ENCODE peak calls at places on chromosomes 3 and 15, in five cellular contexts. T is T-helper 1 cell, L is ureter, G is HCEC 1CT, Q is T1000. N is an unnamed sample.

GRCh38 chr3:114380233-114380645 is 86.4 kb downstream of the TIGIT start:
- DNase-seq in L (peak), Q (no peak), G (peak), T (no peak), N (no peak)

GRCh38 chr3:11250902-11251806 is 21.0 kb upstream of the ATG7 start:
- DNase-seq in L (no peak), Q (no peak), T (no peak), G (no peak), N (no peak)

GRCh38 chr15:72271895-72272212 is 500 bp downstream of the PARP6 start:
- DNase-seq in G (peak), Q (no peak), T (no peak), L (no peak), N (no peak)

GRCh38 chr15:74422723-74423442 is 10.9 kb downstream of the SEMA7A start:
- DNase-seq in Q (peak), T (no peak), L (no peak), G (peak), N (peak)

GRCh38 chr15:67824157-67824899 is 981 bp upstream of the SKOR1 start:
- DNase-seq in Q (no peak), L (no peak), G (no peak), T (no peak), N (no peak)

GRCh38 chr15:101657171-101657570 is 5.0 kb upstream of the TM2D3 start:
- DNase-seq in L (no peak), Q (no peak), T (no peak), G (no peak), N (no peak)

GRCh38 chr3:122974764-122975162 is 52.8 kb downstream of the SEMA5B start:
- DNase-seq in G (peak), Q (no peak), T (no peak), L (no peak), N (no peak)

GRCh38 chr15:101675796-101676582 is 23.8 kb upstream of the TM2D3 start:
- DNase-seq in G (peak), L (no peak), T (no peak), Q (no peak), N (peak)

GRCh38 chr3:114454592-114455251 is 160.9 kb downstream of the TIGIT start:
- DNase-seq in L (no peak), G (no peak), T (no peak), Q (no peak), N (no peak)

GRCh38 chr15:31382693-31383005 is 56.0 kb downstream of the KLF13 start:
- DNase-seq in L (no peak), Q (no peak), G (no peak), T (no peak), N (no peak)

GRCh38 chr3:138124188-138124587 is 8.0 kb downstream of the A4GNT start:
- DNase-seq in G (no peak), T (no peak), L (no peak), Q (no peak), N (no peak)

GRCh38 chr3:15356186-15356585 is 23.8 kb upstream of the SH3BP5 start:
- DNase-seq in T (no peak), L (no peak), G (no peak), Q (no peak), N (no peak)

GRCh38 chr3:178320481-178321352 is 215.5 kb upstream of the KCNMB2 start:
- DNase-seq in G (peak), T (no peak), L (no peak), Q (no peak), N (no peak)

GRCh38 chr15:93929375-93930094 is 301.8 kb upstream of the MCTP2 start:
- DNase-seq in L (no peak), Q (peak), T (no peak), G (no peak), N (peak)

GRCh38 chr3:128432301-128432897 is 34.3 kb downstream of the DNAJB8 start:
- DNase-seq in G (no peak), T (no peak), L (no peak), Q (no peak), N (no peak)

GRCh38 chr3:100370751-100371150 is 30.1 kb downstream of the TOMM70 start:
- DNase-seq in T (no peak), G (peak), Q (no peak), L (no peak), N (no peak)

GRCh38 chr3:185657691-185658503 is 71.8 kb downstream of the SENP2 start:
- DNase-seq in L (no peak), T (no peak), G (no peak), Q (no peak), N (no peak)

GRCh38 chr3:171508676-171509075 is 48.5 kb upstream of the TNIK start:
- DNase-seq in G (no peak), L (no peak), T (no peak), Q (no peak), N (no peak)

GRCh38 chr15:64460737-64461576 is 579 bp downstream of the ZNF609 start:
- DNase-seq in L (peak), G (peak), Q (peak), T (peak), N (peak)

GRCh38 chr3:33642806-33643205 is 75.2 kb downstream of the CLASP2 start:
- DNase-seq in L (no peak), Q (no peak), T (no peak), G (no peak), N (no peak)

GRCh38 chr3:194481103-194481502 is 5.7 kb downstream of the ATP13A3 start:
- DNase-seq in Q (no peak), G (peak), T (no peak), L (no peak), N (no peak)

GRCh38 chr3:170534232-170534631 is 51.6 kb downstream of the SLC7A14 start:
- DNase-seq in Q (no peak), T (no peak), G (no peak), L (no peak), N (no peak)

GRCh38 chr3:11596387-11596786 is 47.3 kb downstream of the VGLL4 start:
- DNase-seq in L (no peak), Q (no peak), G (no peak), T (no peak), N (no peak)

GRCh38 chr15:39651295-39651694 is 70.4 kb downstream of the THBS1 start:
- DNase-seq in Q (no peak), L (no peak), T (no peak), G (no peak), N (no peak)

GRCh38 chr3:9193211-9193610 is 56.2 kb downstream of the SRGAP3 start:
- DNase-seq in G (no peak), L (no peak), T (no peak), Q (no peak), N (no peak)

GRCh38 chr15:77454265-77454664 is 33.6 kb downstream of the HMG20A start:
- DNase-seq in T (no peak), L (no peak), Q (no peak), G (no peak), N (no peak)

GRCh38 chr3:78204977-78205376 is 1165.1 kb downstream of the ROBO2 start:
- DNase-seq in G (peak), L (no peak), Q (peak), T (no peak), N (no peak)

GRCh38 chr15:96170616-96171270 is 159.8 kb upstream of the NR2F2 start:
- DNase-seq in Q (no peak), G (no peak), L (no peak), T (no peak), N (no peak)

GRCh38 chr15:51874751-51875644 is 45.5 kb downstream of the TMOD3 start:
- DNase-seq in Q (peak), T (no peak), L (peak), G (peak), N (peak)

GRCh38 chr3:131031660-131032059 is 5.0 kb downstream of the NEK11 start:
- DNase-seq in Q (no peak), G (no peak), L (no peak), T (no peak), N (no peak)

GRCh38 chr3:127124135-127124534 is 68.8 kb upstream of the PRR23E start:
- DNase-seq in Q (no peak), T (no peak), G (no peak), L (no peak), N (no peak)

GRCh38 chr15:90839187-90840071 is 29.0 kb upstream of the FURIN start:
- DNase-seq in G (no peak), L (peak), T (no peak), Q (no peak), N (no peak)

GRCh38 chr3:23740517-23741402 is 65.0 kb upstream of the UBE2E1 start:
- DNase-seq in L (no peak), T (no peak), Q (no peak), G (peak), N (peak)

GRCh38 chr3:114093596-114093995 is 37.1 kb downstream of the QTRT2 start:
- DNase-seq in T (no peak), L (peak), Q (no peak), G (peak), N (no peak)

GRCh38 chr15:98440917-98441316 is 207.4 kb upstream of the IGF1R start:
- DNase-seq in G (no peak), L (no peak), T (no peak), Q (no peak), N (no peak)

GRCh38 chr3:52532517-52532837 is 1.2 kb downstream of the NT5DC2 start:
- DNase-seq in Q (peak), L (peak), G (peak), T (no peak), N (no peak)

N was measured in SW 1271.